ENCODE peak calls at places on chromosome 14, in four cellular contexts. X, G, D and Y are unnamed samples.

GRCh38 chr14:105974902-105975301 is 448.5 kb downstream of the TMEM121 start:
- DNase-seq in G (no peak), D (no peak), X (no peak), Y (no peak)

GRCh38 chr14:93937519-93937918 is 10.4 kb downstream of the FAM181A start:
- DNase-seq in D (peak), X (no peak), G (no peak), Y (no peak)

GRCh38 chr14:24060443-24060842 is 8.6 kb downstream of the CARMIL3 start:
- DNase-seq in D (no peak), G (no peak), X (no peak), Y (no peak)

GRCh38 chr14:38291681-38292459 is 36.0 kb upstream of the CLEC14A start:
- DNase-seq in G (no peak), X (no peak), D (no peak), Y (no peak)

GRCh38 chr14:83463500-83464098 is 1929.9 kb upstream of the SEL1L start:
- DNase-seq in G (peak), D (peak), X (peak), Y (no peak)

GRCh38 chr14:54148251-54148650 is 191.6 kb upstream of the BMP4 start:
- DNase-seq in G (no peak), D (no peak), X (no peak), Y (no peak)

GRCh38 chr14:92481811-92482559 is 31.6 kb upstream of the RIN3 start:
- DNase-seq in X (no peak), G (no peak), D (no peak), Y (peak)

GRCh38 chr14:44163946-44164345 is 343.1 kb downstream of the FSCB start:
- DNase-seq in G (no peak), D (no peak), X (no peak), Y (no peak)

GRCh38 chr14:99360774-99361595 is 89.0 kb upstream of the BCL11B start:
- DNase-seq in D (no peak), X (no peak), G (no peak), Y (no peak)

GRCh38 chr14:81315344-81315743 is 84.8 kb downstream of the STON2 start:
- DNase-seq in X (no peak), D (no peak), G (no peak), Y (no peak)

GRCh38 chr14:93926209-93926872 is 803 bp upstream of the FAM181A start:
- DNase-seq in G (peak), X (no peak), D (no peak), Y (no peak)

GRCh38 chr14:104685998-104686610 is 3.3 kb upstream of the INF2 start:
- DNase-seq in G (no peak), D (no peak), X (no peak), Y (no peak)

GRCh38 chr14:96121660-96122395 is 82.7 kb downstream of the C14orf132 start:
- DNase-seq in G (no peak), D (peak), X (no peak), Y (no peak)

GRCh38 chr14:104644236-104644635 is 39.7 kb upstream of the TMEM179 start:
- DNase-seq in G (no peak), D (no peak), X (no peak), Y (no peak)

GRCh38 chr14:53510281-53510912 is 357.3 kb upstream of the DDHD1 start:
- DNase-seq in D (peak), X (no peak), G (no peak), Y (no peak)

GRCh38 chr14:29215853-29216252 is 449.3 kb downstream of the FOXG1 start:
- DNase-seq in G (no peak), D (peak), X (no peak), Y (no peak)

GRCh38 chr14:95356245-95356850 is 36.6 kb upstream of the CLMN start:
- DNase-seq in G (no peak), D (no peak), X (no peak), Y (no peak)

GRCh38 chr14:37616853-37617252 is 21.4 kb downstream of the TTC6 start:
- DNase-seq in X (no peak), D (no peak), G (no peak), Y (no peak)

GRCh38 chr14:71474291-71474690 is 457.9 kb upstream of the RGS6 start:
- DNase-seq in G (no peak), D (no peak), X (no peak), Y (no peak)

GRCh38 chr14:50964683-50965390 is 20.6 kb upstream of the PYGL start:
- DNase-seq in X (peak), D (peak), G (no peak), Y (peak)

GRCh38 chr14:65361920-65362319 is 50.6 kb upstream of the FUT8 start:
- DNase-seq in X (peak), G (no peak), D (peak), Y (no peak)

GRCh38 chr14:47302121-47302520 is 373.3 kb downstream of the MDGA2 start:
- DNase-seq in G (no peak), D (no peak), X (no peak), Y (no peak)

GRCh38 chr14:60183138-60183537 is 17.9 kb upstream of the DHRS7 start:
- DNase-seq in G (no peak), X (no peak), D (no peak), Y (no peak)

GRCh38 chr14:60188696-60189095 is 23.5 kb upstream of the DHRS7 start:
- DNase-seq in G (no peak), D (no peak), X (no peak), Y (no peak)

GRCh38 chr14:60188115-60188514 is 22.9 kb upstream of the DHRS7 start:
- DNase-seq in X (no peak), G (no peak), D (no peak), Y (no peak)

GRCh38 chr14:60183724-60184596 is 18.8 kb upstream of the DHRS7 start:
- DNase-seq in X (peak), D (peak), G (peak), Y (no peak)

DNA sequence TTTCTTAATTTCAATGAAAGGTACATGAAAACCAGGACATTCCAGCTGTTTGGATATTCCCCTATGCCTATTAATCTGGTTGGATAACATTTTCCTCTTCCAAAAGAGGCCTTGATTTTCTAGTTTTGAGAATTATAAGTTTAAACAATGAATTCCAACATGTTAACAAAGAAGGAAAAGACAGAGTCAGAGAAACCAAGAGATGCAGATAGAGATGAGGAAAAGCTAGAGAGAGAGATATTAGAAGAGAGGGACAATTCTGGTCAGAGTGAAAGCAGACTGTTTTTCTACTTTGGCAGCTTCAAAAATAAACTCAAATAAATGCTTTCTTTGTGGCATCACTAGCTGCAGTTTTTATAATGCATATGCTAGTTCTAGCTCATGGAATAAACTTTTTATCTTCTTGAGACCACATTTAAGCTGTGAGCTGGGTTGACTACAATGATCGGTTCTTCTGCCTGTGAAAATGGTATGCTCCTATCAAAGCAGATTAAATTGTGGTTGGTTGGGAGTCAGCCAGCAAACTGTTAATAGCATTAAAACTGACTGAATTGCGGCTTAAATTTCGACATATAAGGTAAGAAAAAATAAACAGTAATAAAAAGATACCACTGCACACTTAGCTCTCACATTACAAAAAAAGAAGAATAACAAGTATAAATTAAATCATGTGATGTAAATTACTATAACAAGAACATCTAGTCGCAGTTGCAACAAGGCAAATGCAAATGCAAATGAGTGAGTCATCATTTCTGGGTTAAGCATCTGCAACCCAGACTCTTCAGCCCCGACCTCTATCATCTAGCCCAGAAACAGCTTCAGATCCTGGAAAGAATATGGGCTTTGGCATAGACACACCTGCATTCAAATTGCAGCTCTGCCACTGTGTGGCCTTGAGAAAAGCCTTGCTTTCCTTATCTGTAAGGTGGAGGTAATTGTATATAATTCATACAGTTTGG is 19.7 kb upstream of the DHRS7 start:
- DNase-seq in D (no peak), G (no peak), X (no peak), Y (no peak)
- TF ChIP-seq CTCF in D (no peak), G (peak), X (no peak), Y (peak)

DNA sequence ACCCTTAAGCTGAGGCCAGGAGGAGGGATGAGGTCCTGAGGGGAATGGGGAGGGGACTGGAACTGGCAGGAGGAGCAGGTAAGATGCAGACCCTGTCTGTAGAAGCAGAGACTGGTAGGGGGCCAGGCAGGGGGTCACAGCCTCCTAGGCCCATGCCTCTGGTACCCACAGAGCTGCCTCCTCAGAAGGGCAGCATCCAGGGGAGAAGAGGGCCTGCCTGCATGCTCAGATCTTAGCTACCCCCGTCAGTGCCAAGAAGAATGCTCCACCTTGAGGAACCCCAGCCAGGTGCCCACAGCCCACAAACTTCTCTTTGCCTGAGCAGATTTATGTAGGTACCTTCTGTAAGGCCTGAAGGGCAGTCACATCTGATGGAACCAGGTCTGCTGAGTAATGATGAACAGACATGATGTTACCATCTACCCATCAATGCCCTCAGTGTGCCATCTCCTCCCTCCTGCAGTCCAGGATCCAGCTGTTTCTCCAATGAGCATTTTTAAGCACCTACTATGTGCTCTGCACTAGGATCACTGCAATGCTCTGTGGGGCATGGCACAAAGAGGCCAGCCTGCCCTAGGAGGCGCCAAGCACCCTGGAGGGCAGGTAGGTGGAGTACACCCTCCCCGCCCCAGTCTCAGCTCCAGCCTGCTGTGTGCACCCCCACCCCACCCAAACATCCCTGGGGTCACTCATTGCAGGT is 24.8 kb upstream of the ZFP36L1 start:
- DNase-seq in G (no peak), X (no peak), D (no peak), Y (no peak)
- TF ChIP-seq CTCF in G (no peak), X (no peak), D (no peak), Y (no peak)

GRCh38 chr14:74569826-74570591 is 42.0 kb downstream of the LTBP2 start:
- DNase-seq in D (peak), X (no peak), G (no peak), Y (no peak)

GRCh38 chr14:74569387-74569786 is 42.6 kb downstream of the LTBP2 start:
- DNase-seq in X (no peak), D (no peak), G (no peak), Y (no peak)

GRCh38 chr14:74568380-74568649 is 43.7 kb downstream of the LTBP2 start:
- DNase-seq in D (peak), X (no peak), G (no peak), Y (no peak)

GRCh38 chr14:74567646-74568379 is 44.2 kb downstream of the LTBP2 start:
- DNase-seq in X (no peak), G (no peak), D (peak), Y (no peak)

GRCh38 chr14:74568896-74569295 is 43.1 kb downstream of the LTBP2 start:
- DNase-seq in G (no peak), X (no peak), D (peak), Y (no peak)
- TF ChIP-seq CTCF in G (no peak), X (no peak), D (no peak), Y (no peak)

DNA sequence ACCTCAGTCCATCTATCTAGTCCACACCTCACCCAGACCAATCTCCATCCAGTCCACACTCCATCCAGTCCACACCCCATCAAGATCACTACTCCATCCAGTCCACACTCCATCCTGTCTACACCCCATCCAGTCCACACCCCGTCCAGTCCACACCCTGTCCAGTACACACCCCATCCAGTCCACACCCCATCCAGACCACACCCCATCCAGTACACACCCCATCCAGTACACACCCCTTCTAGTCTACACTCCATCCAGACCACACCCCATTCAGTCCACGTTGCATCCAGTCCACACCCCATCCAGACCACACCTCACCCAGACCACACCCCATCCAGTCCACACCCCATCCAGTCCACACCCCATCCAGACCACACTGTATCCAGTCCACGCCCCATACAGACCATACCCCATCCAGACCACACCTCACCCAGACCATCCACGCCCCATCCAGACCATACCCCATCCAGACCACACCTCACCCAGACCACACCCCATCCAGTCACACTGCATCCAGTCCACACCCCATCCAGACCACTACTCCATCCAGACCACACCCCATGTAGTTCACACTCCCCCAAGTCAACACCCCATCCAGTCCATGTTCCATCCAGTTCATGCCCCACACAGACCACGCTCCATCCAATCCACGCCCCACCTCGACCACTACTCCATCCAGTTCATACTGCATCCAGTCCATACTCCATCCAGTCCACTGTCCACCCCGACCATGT is 116.6 kb upstream of the RTL1 start:
- DNase-seq in D (no peak), G (no peak), X (no peak), Y (peak)
- TF ChIP-seq CTCF in D (no peak), G (no peak), X (no peak), Y (no peak)

GRCh38 chr14:49461529-49462401 is 124.4 kb downstream of the RPS29 start:
- DNase-seq in G (peak), X (peak), D (peak), Y (no peak)

GRCh38 chr14:49460647-49461046 is 125.5 kb downstream of the RPS29 start:
- DNase-seq in D (no peak), G (no peak), X (no peak), Y (no peak)

GRCh38 chr14:49467091-49467490 is 119.1 kb downstream of the RPS29 start:
- DNase-seq in G (no peak), X (no peak), D (no peak), Y (no peak)

GRCh38 chr14:49463146-49463545 is 123.0 kb downstream of the RPS29 start:
- DNase-seq in X (no peak), G (no peak), D (no peak), Y (no peak)

DNA sequence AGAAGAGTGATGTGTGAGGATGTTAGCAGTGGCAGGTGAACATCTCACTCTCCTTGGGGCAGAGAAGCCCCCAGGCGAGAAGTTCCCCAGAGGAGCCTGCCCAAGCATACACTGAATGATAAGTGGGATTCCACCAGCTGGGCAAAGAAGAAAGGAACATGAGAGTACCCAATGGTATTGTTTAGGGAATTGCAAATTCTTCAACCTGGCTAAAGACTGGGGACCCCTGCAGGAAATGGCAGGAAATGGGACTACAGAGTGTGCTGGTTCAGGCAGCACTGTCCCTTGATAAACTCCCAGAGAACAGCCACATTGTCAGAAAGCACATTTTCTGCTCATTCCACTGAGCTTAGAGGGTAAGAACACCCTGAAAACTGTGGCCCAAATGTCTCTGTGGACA is 121.3 kb downstream of the RPS29 start:
- DNase-seq in X (no peak), G (no peak), D (no peak), Y (no peak)
- TF ChIP-seq CTCF in X (no peak), G (peak), D (no peak), Y (no peak)

DNA sequence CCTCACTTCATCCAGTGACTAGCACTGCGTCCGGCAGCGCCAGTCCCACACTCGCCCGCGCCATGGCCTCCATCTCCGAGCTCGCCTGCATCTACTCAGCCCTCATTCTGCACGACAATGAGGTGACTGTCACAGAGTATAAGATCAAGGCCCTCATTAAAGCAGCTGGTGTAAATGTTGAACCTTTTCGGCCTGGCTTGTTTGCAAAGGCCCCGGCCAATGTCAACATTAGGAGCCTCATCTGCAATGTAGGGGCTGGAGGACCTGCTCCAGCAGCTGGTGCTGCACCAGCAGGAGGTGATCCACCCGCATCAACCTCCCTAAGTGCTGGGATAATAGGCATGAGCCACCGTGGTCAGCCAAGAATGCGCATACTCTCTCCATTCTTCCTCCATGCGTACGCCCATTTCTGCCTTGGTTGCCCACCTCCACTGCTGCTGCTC is 59.9 kb downstream of the IRF2BPL start:
- DNase-seq in X (no peak), G (no peak), D (no peak), Y (no peak)
- TF ChIP-seq CTCF in X (no peak), G (no peak), D (no peak), Y (no peak)